ENCODE peak calls at places on chromosomes 6 and 20, in six cellular contexts. Q, E, L, M, V and G are unnamed samples.

GRCh38 chr6:52552278-52552643 is 24.6 kb downstream of the TRAM2 start:
- DNase-seq in M (no peak), E (no peak), Q (no peak), V (no peak), L (no peak), G (peak)

GRCh38 chr6:95286874-95287273 is 290.5 kb upstream of the MANEA start:
- DNase-seq in E (no peak), L (no peak), M (no peak), V (no peak), Q (no peak), G (no peak)

GRCh38 chr20:58102744-58103516 is 125.5 kb downstream of the ANKRD60 start:
- DNase-seq in M (no peak), V (no peak), L (peak), Q (no peak), E (no peak), G (peak)

GRCh38 chr6:106870069-106870468 is 104.5 kb downstream of the CD24 start:
- DNase-seq in L (peak), V (no peak), Q (peak), M (no peak), E (no peak), G (peak)

GRCh38 chr20:45235995-45236394 is 14.8 kb downstream of the SEMG2 start:
- DNase-seq in V (peak), L (peak), Q (no peak), E (no peak), M (no peak), G (no peak)

GRCh38 chr6:37514377-37514776 is 14.7 kb upstream of the CCDC167 start:
- DNase-seq in L (no peak), E (no peak), Q (no peak), V (no peak), M (no peak), G (peak)

GRCh38 chr6:118770112-118770788 is 118.9 kb upstream of the CEP85L start:
- DNase-seq in L (no peak), V (no peak), M (no peak), Q (no peak), E (no peak), G (peak)

GRCh38 chr20:35054804-35055203 is 37.8 kb downstream of the TRPC4AP start:
- DNase-seq in V (no peak), Q (no peak), L (no peak), M (no peak), E (no peak), G (no peak)

GRCh38 chr6:149851461-149851860 is 12.7 kb downstream of the LRP11 start:
- DNase-seq in M (no peak), L (no peak), V (no peak), Q (no peak), E (no peak), G (peak)

GRCh38 chr20:20491784-20492145 is 123.9 kb downstream of the INSM1 start:
- DNase-seq in E (no peak), Q (no peak), V (no peak), L (no peak), M (no peak), G (no peak)

GRCh38 chr6:37365791-37366190 is 12.0 kb downstream of the RNF8 start:
- DNase-seq in M (no peak), E (peak), Q (no peak), L (no peak), V (no peak), G (peak)

GRCh38 chr6:115899883-115900282 is 160.8 kb downstream of the FRK start:
- DNase-seq in M (no peak), L (no peak), E (no peak), V (no peak), Q (no peak), G (no peak)

GRCh38 chr6:135251416-135251815 is 70.3 kb downstream of the MYB start:
- DNase-seq in Q (no peak), E (no peak), V (no peak), M (no peak), L (peak), G (no peak)

GRCh38 chr6:170201361-170201760 is 89.5 kb downstream of the DLL1 start:
- DNase-seq in L (peak), M (no peak), V (no peak), E (no peak), Q (no peak), G (no peak)

GRCh38 chr6:11552390-11552789 is 14.8 kb downstream of the TMEM170B start:
- DNase-seq in E (no peak), L (no peak), V (no peak), Q (no peak), M (no peak), G (no peak)

GRCh38 chr6:131638013-131638412 is 911 bp downstream of the ENPP3 start:
- DNase-seq in V (no peak), L (no peak), E (no peak), Q (no peak), M (no peak), G (no peak)

GRCh38 chr6:45423901-45424627 is 46.3 kb upstream of the SUPT3H start:
- DNase-seq in Q (no peak), E (no peak), M (no peak), L (peak), V (peak), G (peak)

GRCh38 chr20:33236351-33236750 is 555 bp downstream of the BPIFA1 start:
- DNase-seq in Q (no peak), V (no peak), E (no peak), M (no peak), L (no peak), G (no peak)

GRCh38 chr6:106084973-106085686 is 1.0 kb upstream of the PRDM1 start:
- DNase-seq in M (no peak), V (no peak), Q (no peak), E (peak), L (no peak), G (peak)

GRCh38 chr6:34806738-34807453 is 15.0 kb downstream of the BLTP3A start:
- DNase-seq in Q (no peak), E (no peak), V (no peak), M (no peak), L (no peak), G (peak)

GRCh38 chr20:59824711-59825562 is 108.5 kb downstream of the SYCP2 start:
- DNase-seq in M (no peak), Q (no peak), V (peak), L (no peak), E (no peak), G (no peak)

GRCh38 chr6:117729613-117730012 is 54.3 kb downstream of the NUS1 start:
- DNase-seq in Q (no peak), E (no peak), M (no peak), V (no peak), L (no peak), G (no peak)

GRCh38 chr6:126764696-126765095 is 353.8 kb upstream of the RSPO3 start:
- DNase-seq in M (no peak), E (no peak), Q (no peak), L (no peak), V (no peak), G (no peak)

GRCh38 chr6:30646450-30647038 is 389 bp upstream of the C6orf136 start:
- DNase-seq in Q (no peak), E (peak), V (peak), L (peak), M (peak), G (no peak)

GRCh38 chr20:50140339-50140859 is 13.1 kb downstream of the PEDS1 start:
- DNase-seq in L (no peak), Q (no peak), V (no peak), E (no peak), M (no peak), G (no peak)

GRCh38 chr20:50136822-50137599 is 16.5 kb downstream of the PEDS1 start:
- DNase-seq in V (no peak), Q (no peak), E (no peak), L (no peak), M (no peak), G (peak)

GRCh38 chr20:50138120-50138478 is 15.4 kb downstream of the PEDS1 start:
- DNase-seq in V (no peak), M (no peak), L (no peak), Q (no peak), E (no peak), G (no peak)

GRCh38 chr20:50141018-50141675 is 12.4 kb downstream of the PEDS1 start:
- DNase-seq in Q (no peak), E (no peak), V (no peak), L (no peak), M (no peak), G (peak)

GRCh38 chr20:50138479-50139393 is 14.8 kb downstream of the PEDS1 start:
- DNase-seq in L (no peak), E (no peak), V (peak), Q (no peak), M (no peak), G (peak)
- TF ChIP-seq CTCF in L (no peak), E (peak), V (peak), Q (no peak), M (no peak), G (no peak)

GRCh38 chr6:168671028-168671862 is 230.3 kb downstream of the SMOC2 start:
- DNase-seq in E (no peak), M (no peak), V (no peak), L (no peak), Q (no peak), G (no peak)

GRCh38 chr6:168670386-168670985 is 229.5 kb downstream of the SMOC2 start:
- DNase-seq in M (no peak), V (no peak), Q (no peak), L (no peak), E (no peak), G (no peak)

GRCh38 chr6:168666170-168666569 is 225.2 kb downstream of the SMOC2 start:
- DNase-seq in V (no peak), L (no peak), Q (no peak), M (no peak), E (no peak), G (peak)

GRCh38 chr6:168666751-168667427 is 225.9 kb downstream of the SMOC2 start:
- DNase-seq in E (no peak), V (no peak), Q (no peak), M (no peak), L (no peak), G (peak)

DNA sequence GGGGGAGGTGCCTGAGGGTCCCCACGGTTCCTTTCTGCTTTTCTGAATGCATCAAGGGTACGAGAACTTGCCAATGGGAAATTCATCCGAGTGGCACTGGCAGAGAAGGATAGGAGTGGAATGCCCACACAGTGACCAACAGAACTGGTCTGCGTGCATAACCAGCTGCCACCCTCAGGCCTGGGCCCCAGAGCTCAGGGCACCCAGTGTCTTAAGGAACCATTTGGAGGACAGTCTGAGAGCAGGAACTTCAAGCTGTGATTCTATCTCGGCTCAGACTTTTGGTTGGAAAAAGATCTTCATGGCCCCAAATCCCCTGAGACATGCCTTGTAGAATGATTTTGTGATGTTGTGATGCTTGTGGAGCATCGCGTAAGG is 226.4 kb downstream of the SMOC2 start:
- DNase-seq in M (no peak), E (no peak), V (no peak), Q (no peak), L (no peak), G (no peak)
- TF ChIP-seq CTCF in M (no peak), E (no peak), V (no peak), Q (no peak), L (no peak), G (no peak)

GRCh38 chr6:145891565-145891964 is 72.6 kb downstream of the SHPRH start:
- DNase-seq in L (no peak), E (no peak), Q (no peak), M (no peak), V (no peak), G (no peak)

GRCh38 chr6:145891126-145891525 is 73.0 kb downstream of the SHPRH start:
- DNase-seq in V (no peak), L (no peak), M (no peak), E (peak), Q (no peak), G (peak)

GRCh38 chr6:145886228-145886956 is 71.8 kb upstream of the FBXO30 start:
- DNase-seq in V (no peak), L (no peak), M (no peak), Q (no peak), E (no peak), G (no peak)

GRCh38 chr6:145890422-145890821 is 73.7 kb downstream of the SHPRH start:
- DNase-seq in M (no peak), E (no peak), V (no peak), Q (no peak), L (no peak), G (no peak)

GRCh38 chr6:145887969-145888368 is 73.4 kb upstream of the FBXO30 start:
- DNase-seq in M (peak), V (peak), Q (no peak), E (peak), L (no peak), G (peak)
- TF ChIP-seq CTCF in M (peak), V (peak), Q (peak), E (peak), L (no peak), G (peak)

GRCh38 chr6:7959453-7959852 is 48.9 kb upstream of the TXNDC5 start:
- DNase-seq in M (no peak), V (no peak), E (peak), L (no peak), Q (no peak), G (no peak)
- TF ChIP-seq CTCF in M (no peak), V (no peak), E (no peak), L (no peak), Q (no peak), G (no peak)

DNA sequence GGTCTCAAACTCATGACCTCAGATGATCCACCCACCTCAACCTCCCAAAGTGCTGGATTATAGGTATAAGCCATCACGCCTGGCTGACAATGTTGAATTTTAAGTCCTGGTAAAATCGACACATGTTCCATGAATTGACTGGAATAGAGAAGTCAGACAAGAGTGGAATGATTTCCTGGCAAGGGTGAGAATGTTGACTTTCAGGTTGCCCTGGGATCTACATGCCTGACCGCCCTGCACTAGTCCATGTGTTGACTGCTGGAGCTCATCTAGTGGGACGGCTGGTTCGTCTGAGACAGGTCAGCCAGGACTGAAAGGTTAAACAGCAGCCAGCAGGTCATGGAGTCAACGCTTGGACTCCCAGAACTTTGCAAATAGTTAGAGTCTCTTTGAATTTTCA is 88.8 kb downstream of the SASH1 start:
- DNase-seq in Q (no peak), V (no peak), M (no peak), L (no peak), E (no peak), G (no peak)
- TF ChIP-seq CTCF in Q (no peak), V (no peak), M (no peak), L (no peak), E (no peak), G (no peak)